ENCODE peak calls at places on chromosomes 16 and 17, in eight cellular contexts. M, R, A, Q, O, H, Y and K are unnamed samples.

GRCh38 chr16:69494993-69495392 is 70.6 kb downstream of the CYB5B start:
- DNase-seq in Y (no peak), R (peak; percentile 21), M (no peak), O (no peak), Q (no peak), H (no peak), A (no peak), K (no peak)

GRCh38 chr17:48460055-48460454 is 30.0 kb upstream of the SKAP1 start:
- DNase-seq in A (no peak), R (no peak), Y (no peak), O (no peak), Q (no peak), H (no peak), M (no peak), K (no peak)

GRCh38 chr17:61478790-61479492 is 26.7 kb downstream of the TBX4 start:
- DNase-seq in H (no peak), Y (peak; percentile 68), R (no peak), A (no peak), Q (peak; percentile 58), M (no peak), O (no peak), K (no peak)

GRCh38 chr17:3888343-3889171 is 4.3 kb downstream of the CAMKK1 start:
- DNase-seq in R (peak; percentile 96), O (no peak), Q (peak; percentile 92), M (no peak), H (peak; percentile 94), Y (peak; percentile 96), A (no peak), K (no peak)

GRCh38 chr17:40350410-40351184 is 13.9 kb downstream of the GJD3 start:
- DNase-seq in Y (no peak), H (no peak), O (no peak), Q (no peak), A (peak; percentile 15), M (no peak), R (peak; percentile 65), K (no peak)

GRCh38 chr16:30966033-30966619 is 8.6 kb downstream of the SETD1A start:
- DNase-seq in A (no peak), H (no peak), Q (no peak), M (no peak), Y (no peak), O (no peak), R (no peak), K (no peak)

GRCh38 chr16:56915311-56916105 is 16.4 kb upstream of the HERPUD1 start:
- DNase-seq in M (no peak), Q (peak; percentile 77), H (peak; percentile 63), A (no peak), R (peak; percentile 52), Y (no peak), O (no peak), K (no peak)

GRCh38 chr16:84190731-84191388 is at the start of gene ADAD2:
- DNase-seq in H (no peak), A (no peak), O (no peak), M (no peak), Q (no peak), R (no peak), Y (no peak), K (no peak)

GRCh38 chr17:34252138-34252889 is 2.8 kb upstream of the CCL2 start:
- DNase-seq in A (no peak), Y (peak; percentile 99), Q (peak; percentile 98), R (peak; percentile 97), O (peak; percentile 74), M (no peak), H (peak; percentile 89), K (peak; percentile 80)

GRCh38 chr16:57265850-57266530 is 18.5 kb downstream of the PLLP start:
- DNase-seq in R (peak; percentile 60), Y (peak; percentile 90), Q (peak; percentile 72), A (no peak), M (no peak), O (no peak), H (peak; percentile 50), K (no peak)

GRCh38 chr16:48540222-48540900 is 69.6 kb downstream of the N4BP1 start:
- DNase-seq in Q (no peak), A (no peak), R (no peak), O (no peak), M (no peak), H (no peak), Y (no peak), K (no peak)

GRCh38 chr17:33302394-33302793 is 9.3 kb upstream of the ASIC2 start:
- DNase-seq in M (no peak), Y (peak; percentile 12), R (no peak), A (no peak), O (no peak), H (no peak), Q (no peak), K (no peak)

GRCh38 chr17:38705803-38706624 is 941 bp downstream of the MLLT6 start:
- DNase-seq in O (no peak), M (peak; percentile 24), R (peak; percentile 56), H (peak; percentile 69), A (peak; percentile 84), Y (peak; percentile 93), Q (peak; percentile 87), K (no peak)

GRCh38 chr16:57530531-57531252 is 5.7 kb downstream of the CCDC102A start:
- DNase-seq in O (peak; percentile 46), A (no peak), R (no peak), Y (peak; percentile 80), M (no peak), Q (peak; percentile 67), H (no peak), K (no peak)

GRCh38 chr16:73053379-73054130 is 5.6 kb upstream of the ZFHX3 start:
- DNase-seq in O (no peak), Q (no peak), R (peak; percentile 82), M (no peak), Y (no peak), A (peak; percentile 70), H (no peak), K (no peak)

GRCh38 chr16:62548095-62548494 is 511.9 kb upstream of the CDH8 start:
- DNase-seq in H (no peak), A (no peak), R (no peak), Y (no peak), M (no peak), Q (no peak), O (no peak), K (no peak)

GRCh38 chr16:2706611-2707311 is 13.3 kb downstream of the PRSS27 start:
- DNase-seq in O (no peak), M (no peak), Y (no peak), H (no peak), A (no peak), R (no peak), Q (no peak), K (no peak)

GRCh38 chr16:797686-798085 is 2.8 kb downstream of the GNG13 start:
- DNase-seq in M (no peak), O (no peak), A (no peak), Y (no peak), H (no peak), R (no peak), Q (no peak), K (no peak)

GRCh38 chr16:798666-799065 is 1.9 kb downstream of the GNG13 start:
- DNase-seq in A (no peak), R (no peak), Y (no peak), M (no peak), H (no peak), O (no peak), Q (no peak), K (no peak)

GRCh38 chr16:796296-797119 is 4.0 kb downstream of the GNG13 start:
- DNase-seq in O (no peak), Y (no peak), M (no peak), A (no peak), Q (no peak), H (no peak), R (no peak), K (no peak)

GRCh38 chr16:795580-796229 is 4.8 kb downstream of the GNG13 start:
- DNase-seq in H (no peak), M (no peak), A (no peak), Q (no peak), Y (no peak), R (no peak), O (no peak), K (no peak)

GRCh38 chr16:797120-797420 is 3.5 kb downstream of the GNG13 start:
- DNase-seq in A (no peak), R (no peak), O (no peak), M (no peak), Y (no peak), Q (no peak), H (no peak), K (no peak)
- H3K4me3 ChIP-seq in A (no peak overlapping the region), R (no peak overlapping the region), O (no peak overlapping the region), M (no peak overlapping the region), Y (no peak overlapping the region), Q (no peak overlapping the region), H (no peak overlapping the region), K (no peak overlapping the region)

GRCh38 chr16:89383095-89384003 is 107.0 kb downstream of the ANKRD11 start:
- DNase-seq in Y (no peak), R (peak; percentile 64), Q (peak; percentile 66), O (no peak), M (no peak), A (peak; percentile 11), H (peak; percentile 46), K (no peak)
- H3K4me3 ChIP-seq in Y (no peak overlapping the region), R (no peak overlapping the region), Q (no peak overlapping the region), O (no peak overlapping the region), M (peak overlapping the region; percentile 44), A (no peak overlapping the region), H (no peak overlapping the region), K (no peak overlapping the region)

DNA sequence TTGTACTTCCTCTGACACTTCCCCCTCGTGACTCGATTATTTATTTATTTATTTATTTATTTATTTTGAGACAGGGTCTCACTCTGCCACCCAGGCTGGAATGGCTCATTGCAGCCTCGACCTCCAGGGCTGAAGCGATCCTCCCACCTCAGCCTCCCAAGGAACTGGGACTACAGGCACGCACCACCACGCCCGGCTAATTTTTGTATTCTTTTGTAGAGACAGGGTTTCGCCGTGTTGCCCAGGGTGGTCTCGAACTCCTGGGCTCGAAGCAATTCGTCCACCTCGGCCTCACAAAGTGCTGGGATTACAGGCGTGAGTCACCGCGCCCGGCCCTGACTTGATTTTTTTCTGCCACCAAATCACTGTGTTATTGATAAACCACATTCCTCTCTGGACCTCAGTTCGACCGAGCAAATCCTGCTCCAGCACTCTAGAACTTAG is 773 bp upstream of the RPL23A start:
- DNase-seq in M (no peak), H (no peak), O (no peak), A (no peak), Y (no peak), R (no peak), Q (no peak), K (no peak)
- H3K4me3 ChIP-seq in M (peak overlapping the region; percentile 85), H (peak overlapping the region; percentile 71), O (peak overlapping the region; percentile 76), A (peak overlapping the region; percentile 100), Y (no peak overlapping the region), R (peak overlapping the region; percentile 96), Q (peak overlapping the region; percentile 18), K (peak overlapping the region; percentile 32)

GRCh38 chr16:88982286-88983084 is 5.5 kb upstream of the CBFA2T3 start:
- DNase-seq in R (no peak), H (no peak), M (no peak), Y (no peak), O (no peak), A (no peak), Q (no peak), K (no peak)

GRCh38 chr16:88977845-88978607 is 1.0 kb upstream of the CBFA2T3 start:
- DNase-seq in A (no peak), O (no peak), Y (no peak), M (no peak), H (no peak), R (no peak), Q (no peak), K (no peak)

GRCh38 chr16:88978608-88979346 is 1.8 kb upstream of the CBFA2T3 start:
- DNase-seq in H (no peak), R (no peak), O (peak; percentile 70), A (no peak), Q (no peak), M (no peak), Y (no peak), K (no peak)

GRCh38 chr16:88977028-88977844 is at the start of gene CBFA2T3:
- DNase-seq in O (peak; percentile 75), Q (no peak), H (peak; percentile 35), A (no peak), M (no peak), Y (peak; percentile 94), R (peak; percentile 33), K (no peak)

GRCh38 chr16:88979616-88980015 is 2.6 kb upstream of the CBFA2T3 start:
- DNase-seq in R (no peak), M (no peak), H (no peak), A (no peak), Y (no peak), O (no peak), Q (no peak), K (no peak)
- H3K4me3 ChIP-seq in R (no peak overlapping the region), M (no peak overlapping the region), H (no peak overlapping the region), A (no peak overlapping the region), Y (no peak overlapping the region), O (no peak overlapping the region), Q (no peak overlapping the region), K (no peak overlapping the region)